ENCODE peak calls at places on chromosomes 7 and 10, in seven cellular contexts. R, A, B, L, Y, W and Q are unnamed samples.

GRCh38 chr10:13708256-13708990 is 121.7 kb downstream of the PRPF18 start:
- DNase-seq in R (no peak), A (no peak), B (no peak), L (no peak), Y (no peak), W (no peak), Q (no peak)

GRCh38 chr10:131703941-131704340 is 196.9 kb upstream of the PPP2R2D start:
- DNase-seq in R (no peak), A (no peak), B (no peak), L (no peak), Y (no peak), W (no peak), Q (no peak)

GRCh38 chr10:15141136-15142067 is 27.1 kb downstream of the NMT2 start:
- DNase-seq in R (no peak), A (no peak), B (no peak), L (no peak), Y (peak), W (no peak), Q (no peak)

GRCh38 chr7:28509256-28510021 is 97.1 kb downstream of the CREB5 start:
- DNase-seq in R (no peak), A (no peak), B (no peak), L (peak), Y (no peak), W (no peak), Q (no peak)

GRCh38 chr10:49831352-49832040 is 69.4 kb upstream of the OGDHL start:
- DNase-seq in R (no peak), A (no peak), B (no peak), L (no peak), Y (no peak), W (no peak), Q (no peak)

GRCh38 chr7:47610506-47611044 is 28.7 kb upstream of the TNS3 start:
- DNase-seq in R (no peak), A (no peak), B (no peak), L (no peak), Y (no peak), W (no peak), Q (no peak)

GRCh38 chr7:74405191-74405898 is 48.4 kb upstream of the GTF2IRD1 start:
- DNase-seq in R (peak), A (no peak), B (peak), L (no peak), Y (no peak), W (no peak), Q (no peak)

GRCh38 chr7:102890292-102890970 is 22.4 kb upstream of the LRRC17 start:
- DNase-seq in R (no peak), A (no peak), B (peak), L (peak), Y (no peak), W (no peak), Q (no peak)

GRCh38 chr7:92916751-92917369 is 80.5 kb upstream of the CDK6 start:
- DNase-seq in R (no peak), A (no peak), B (no peak), L (no peak), Y (no peak), W (peak), Q (no peak)

GRCh38 chr10:32004161-32004591 is 52.0 kb downstream of the KIF5B start:
- DNase-seq in R (no peak), A (peak), B (peak), L (peak), Y (no peak), W (no peak), Q (peak)

GRCh38 chr7:156435486-156436231 is 204.9 kb upstream of the RNF32 start:
- DNase-seq in R (no peak), A (no peak), B (no peak), L (no peak), Y (no peak), W (no peak), Q (no peak)

DNA sequence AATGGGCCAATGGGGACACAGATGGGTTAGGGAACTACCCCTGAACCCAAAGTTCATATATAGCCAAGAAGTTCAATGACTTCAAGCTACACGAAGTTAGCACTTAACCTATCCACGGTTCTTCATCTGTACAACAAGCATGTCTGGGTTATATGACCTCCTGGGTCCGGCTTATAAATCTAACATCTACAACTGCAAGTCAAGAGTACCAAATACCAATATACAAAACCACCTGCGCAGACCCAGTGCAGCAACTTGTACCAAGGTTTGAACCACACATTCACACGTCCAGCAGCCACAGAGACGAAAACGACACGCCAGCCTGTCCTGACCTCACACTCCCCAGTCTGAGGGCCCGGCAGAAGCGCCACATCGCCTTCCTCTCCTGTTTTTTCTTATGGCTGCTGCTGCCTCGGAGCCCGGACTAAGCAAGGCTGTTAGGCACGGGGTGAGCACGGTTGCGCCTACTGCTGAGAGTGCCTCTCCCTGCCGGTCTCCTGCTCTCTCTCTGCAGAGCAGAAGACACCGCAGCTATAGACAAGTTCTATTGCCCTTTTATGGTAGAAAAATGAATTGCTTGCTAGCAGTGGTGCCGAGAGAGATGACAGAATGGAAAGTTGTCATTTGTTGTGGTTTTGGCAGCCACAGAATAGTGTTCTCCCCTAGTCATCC is 86.3 kb downstream of the RNF216 start:
- DNase-seq in R (peak), A (no peak), B (no peak), L (peak), Y (peak), W (no peak), Q (peak)
- TF ChIP-seq POLR2A in R (no peak), A (no peak), B (no peak), L (no peak), Y (peak), W (no peak), Q (peak)

DNA sequence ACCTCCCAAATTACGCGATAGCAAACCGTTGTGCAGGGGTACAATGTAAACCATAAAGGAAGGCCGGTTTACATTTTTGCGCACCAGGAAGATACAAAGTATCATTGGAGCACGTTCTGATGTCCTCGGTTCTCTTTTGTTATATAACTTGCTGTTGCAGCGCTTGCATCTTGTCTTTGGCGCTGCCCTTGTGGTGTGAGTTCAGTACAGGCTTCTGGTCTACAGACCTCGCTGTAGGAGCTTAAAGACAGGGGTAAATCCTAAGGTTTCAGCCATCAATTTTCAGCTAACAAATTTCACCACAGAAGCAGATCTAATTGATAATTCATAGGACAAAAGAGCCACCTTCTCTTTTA is 1.5 kb upstream of the MKX start:
- DNase-seq in R (no peak), A (no peak), B (no peak), L (no peak), Y (no peak), W (no peak), Q (peak)
- TF ChIP-seq POLR2A in R (no peak), A (no peak), B (no peak), L (no peak), Y (no peak), W (no peak), Q (no peak)

DNA sequence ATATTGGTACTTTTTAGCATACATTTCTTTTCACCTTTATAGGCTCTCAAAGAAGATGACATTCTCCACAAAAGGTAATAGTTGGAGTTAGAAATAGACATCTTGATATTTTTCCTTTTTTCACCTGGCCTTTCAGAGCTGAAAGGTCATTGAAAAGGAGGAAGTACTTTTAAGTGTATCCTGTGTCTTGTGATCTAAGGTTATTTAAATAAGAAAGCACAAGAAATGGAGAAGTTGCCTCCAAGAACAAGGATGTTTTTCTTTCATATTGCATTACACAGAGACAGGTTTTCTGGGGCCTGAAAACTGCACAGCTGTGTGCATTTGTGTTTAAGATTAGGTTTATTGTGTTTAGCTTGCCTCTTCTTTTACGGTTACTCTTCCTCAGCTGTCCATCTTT is 103.4 kb upstream of the SEMA3D start:
- DNase-seq in R (no peak), A (no peak), B (peak), L (no peak), Y (no peak), W (no peak), Q (no peak)
- TF ChIP-seq POLR2A in R (no peak), A (no peak), B (no peak), L (no peak), Y (no peak), W (no peak), Q (no peak)

GRCh38 chr7:142332421-142332820 is 74.6 kb upstream of the PRSS58 start:
- DNase-seq in R (no peak), A (no peak), B (no peak), L (no peak), Y (no peak), W (no peak), Q (no peak)

GRCh38 chr7:142337406-142338001 is 79.6 kb upstream of the PRSS58 start:
- DNase-seq in R (no peak), A (no peak), B (no peak), L (no peak), Y (no peak), W (no peak), Q (no peak)

GRCh38 chr7:142331941-142332340 is 74.1 kb upstream of the PRSS58 start:
- DNase-seq in R (no peak), A (no peak), B (no peak), L (no peak), Y (no peak), W (no peak), Q (no peak)

GRCh38 chr7:142334806-142335205 is 76.9 kb upstream of the PRSS58 start:
- DNase-seq in R (no peak), A (no peak), B (no peak), L (no peak), Y (no peak), W (no peak), Q (no peak)

DNA sequence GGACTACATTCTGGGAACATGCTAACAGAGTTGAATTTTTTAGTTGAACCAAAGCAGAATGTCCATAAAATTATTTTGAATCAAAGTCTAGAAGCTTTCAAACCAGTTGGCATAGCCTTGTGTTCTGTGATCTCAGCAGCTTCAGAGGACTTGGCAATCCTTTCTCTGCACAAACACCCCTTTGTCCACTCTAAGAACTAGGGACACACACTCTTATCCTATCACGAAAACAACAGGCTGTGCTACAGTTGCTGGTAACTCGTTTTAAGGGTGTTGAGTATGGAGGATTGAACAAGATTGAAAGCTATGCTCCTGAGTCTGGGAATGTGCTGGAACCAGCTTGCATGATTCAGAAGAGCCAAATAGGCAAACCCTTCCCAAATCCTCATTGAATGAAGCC is 76.4 kb upstream of the PRSS58 start:
- DNase-seq in R (no peak), A (no peak), B (no peak), L (no peak), Y (no peak), W (no peak), Q (no peak)
- TF ChIP-seq POLR2A in R (no peak), A (no peak), B (no peak), L (no peak), Y (no peak), W (no peak), Q (no peak)

GRCh38 chr10:69179743-69180524 is at the start of gene SUPV3L1:
- DNase-seq in R (peak), A (peak), B (peak), L (peak), Y (peak), W (peak), Q (peak)
- TF ChIP-seq POLR2A in R (peak), A (no peak), B (peak), L (peak), Y (peak), W (peak), Q (peak)

GRCh38 chr10:97679594-97679993 is 7.4 kb downstream of the AVPI1 start:
- DNase-seq in R (no peak), A (no peak), B (no peak), L (no peak), Y (no peak), W (no peak), Q (no peak)

GRCh38 chr10:97673736-97674525 is 13.1 kb downstream of the AVPI1 start:
- DNase-seq in R (no peak), A (no peak), B (peak), L (no peak), Y (no peak), W (no peak), Q (peak)

GRCh38 chr10:97682042-97682441 is 5.0 kb downstream of the AVPI1 start:
- DNase-seq in R (no peak), A (no peak), B (no peak), L (no peak), Y (no peak), W (no peak), Q (no peak)

GRCh38 chr10:97676770-97677581 is 10.1 kb downstream of the AVPI1 start:
- DNase-seq in R (no peak), A (peak), B (peak), L (no peak), Y (peak), W (no peak), Q (peak)
- TF ChIP-seq POLR2A in R (no peak), A (no peak), B (no peak), L (no peak), Y (no peak), W (no peak), Q (peak)

GRCh38 chr7:117014673-117015133 is 61.4 kb downstream of the ST7 start:
- DNase-seq in R (peak), A (peak), B (peak), L (peak), Y (peak), W (no peak), Q (peak)
- TF ChIP-seq POLR2A in R (no peak), A (no peak), B (no peak), L (no peak), Y (no peak), W (no peak), Q (peak)

GRCh38 chr10:34739915-34740314 is 75.2 kb downstream of the PARD3 start:
- DNase-seq in R (peak), A (peak), B (peak), L (peak), Y (no peak), W (no peak), Q (no peak)
- TF ChIP-seq POLR2A in R (no peak), A (no peak), B (no peak), L (no peak), Y (no peak), W (no peak), Q (no peak)